ENCODE peak calls at places on chromosomes 3 and 15, in eight cellular contexts. O is small intestine, Z is thoracic aorta, M is adrenal gland, D is IMR-90, A is aorta, W is fibroblast of lung, K is tibial artery. I is an unnamed sample.

GRCh38 chr3:142117052-142117451 is 32.3 kb downstream of the TFDP2 start:
- DNase-seq in O (no peak), Z (no peak), M (no peak), D (peak; percentile 8), A (no peak), W (no peak), K (no peak), I (no peak)

GRCh38 chr3:157082305-157082981 is 77.5 kb downstream of the CCNL1 start:
- DNase-seq in O (peak; percentile 54), Z (no peak), M (peak; percentile 22), D (peak; percentile 88), A (no peak), W (peak; percentile 84), K (no peak), I (no peak)

GRCh38 chr3:13149331-13150203 is 76.3 kb upstream of the IQSEC1 start:
- DNase-seq in O (no peak), Z (no peak), M (no peak), D (no peak), A (no peak), W (no peak), K (peak; percentile 33), I (no peak)

GRCh38 chr3:4270726-4271125 is 32.4 kb upstream of the SETMAR start:
- DNase-seq in O (no peak), Z (no peak), M (no peak), D (no peak), A (no peak), W (no peak), K (no peak), I (no peak)

GRCh38 chr3:99388736-99389135 is 249.7 kb upstream of the COL8A1 start:
- DNase-seq in O (no peak), Z (no peak), M (no peak), D (no peak), A (no peak), W (no peak), K (no peak), I (no peak)

GRCh38 chr3:37290551-37290950 is 116.2 kb upstream of the LRRFIP2 start:
- DNase-seq in O (no peak), Z (no peak), M (no peak), D (peak; percentile 75), A (no peak), W (peak; percentile 36), K (no peak), I (no peak)

GRCh38 chr15:65245096-65245849 is 34.0 kb upstream of the CILP start:
- DNase-seq in O (no peak), Z (no peak), M (peak; percentile 37), D (peak; percentile 88), A (peak; percentile 56), W (peak; percentile 68), K (no peak), I (no peak)

GRCh38 chr3:61378321-61378720 is 127.1 kb upstream of the FHIT start:
- DNase-seq in O (no peak), Z (no peak), M (no peak), D (no peak), A (no peak), W (peak; percentile 4), K (no peak), I (no peak)

GRCh38 chr3:58518304-58518789 is 18.6 kb downstream of the ACOX2 start:
- DNase-seq in O (peak; percentile 46), Z (no peak), M (no peak), D (no peak), A (no peak), W (peak; percentile 20), K (no peak), I (no peak)

GRCh38 chr3:14570864-14571263 is 30.7 kb upstream of the GRIP2 start:
- DNase-seq in O (no peak), Z (no peak), M (no peak), D (no peak), A (no peak), W (no peak), K (no peak), I (no peak)

GRCh38 chr3:156580986-156581385 is 26.1 kb upstream of the SSR3 start:
- DNase-seq in O (no peak), Z (no peak), M (no peak), D (no peak), A (no peak), W (no peak), K (no peak), I (no peak)

GRCh38 chr3:5339967-5340535 is 152.5 kb downstream of the EDEM1 start:
- DNase-seq in O (peak; percentile 81), Z (no peak), M (no peak), D (no peak), A (no peak), W (no peak), K (no peak), I (no peak)

GRCh38 chr3:183386651-183387050 is 41.8 kb downstream of the MCF2L2 start:
- DNase-seq in O (no peak), Z (no peak), M (no peak), D (no peak), A (no peak), W (no peak), K (no peak), I (no peak)

GRCh38 chr15:65258863-65259262 is 27.8 kb downstream of the PARP16 start:
- DNase-seq in O (no peak), Z (no peak), M (no peak), D (no peak), A (no peak), W (peak; percentile 73), K (no peak), I (no peak)

GRCh38 chr15:48084759-48085420 is 35.9 kb upstream of the SLC24A5 start:
- DNase-seq in O (peak; percentile 28), Z (no peak), M (no peak), D (peak; percentile 50), A (no peak), W (peak; percentile 68), K (no peak), I (no peak)

GRCh38 chr3:191330309-191330712 is at the start of gene UTS2B:
- DNase-seq in O (peak; percentile 25), Z (no peak), M (no peak), D (peak; percentile 93), A (no peak), W (peak; percentile 83), K (no peak), I (no peak)

GRCh38 chr15:92634641-92635272 is 20.8 kb downstream of the FAM174B start:
- DNase-seq in O (no peak), Z (no peak), M (no peak), D (no peak), A (no peak), W (no peak), K (no peak), I (no peak)

GRCh38 chr3:120425196-120425595 is 25.6 kb downstream of the FSTL1 start:
- DNase-seq in O (no peak), Z (no peak), M (no peak), D (no peak), A (no peak), W (no peak), K (no peak), I (no peak)
- H3K4me1 ChIP-seq in O (no peaks in the 10 kb centered on the region), Z (peaks cover 100% of the 10 kb centered on the region), M (peaks cover 79% of the 10 kb centered on the region), D (peaks cover 59% of the 10 kb centered on the region), A (peaks cover 6% of the 10 kb centered on the region), W (peaks cover 48% of the 10 kb centered on the region), K (peaks cover 92% of the 10 kb centered on the region), I (peaks cover 46% of the 10 kb centered on the region)

GRCh38 chr15:98899266-98900021 is 108.1 kb downstream of the PGPEP1L start:
- DNase-seq in O (no peak), Z (no peak), M (no peak), D (no peak), A (no peak), W (no peak), K (no peak), I (no peak)
- H3K27ac ChIP-seq in O (peak overlapping the region; percentile 28), Z (peak overlapping the region; percentile 23), M (no peak overlapping the region), D (peak overlapping the region; percentile 73), A (no peak overlapping the region), W (no peak overlapping the region), K (peak overlapping the region; percentile 89), I (peak overlapping the region; percentile 80)

GRCh38 chr3:66428733-66429132 is 72.1 kb downstream of the LRIG1 start:
- DNase-seq in O (no peak), Z (peak; percentile 45), M (peak; percentile 82), D (peak; percentile 100), A (peak; percentile 76), W (peak; percentile 99), K (peak; percentile 88), I (no peak)

GRCh38 chr3:66425566-66425965 is 75.3 kb downstream of the LRIG1 start:
- DNase-seq in O (no peak), Z (no peak), M (no peak), D (no peak), A (no peak), W (no peak), K (no peak), I (no peak)

GRCh38 chr3:66426135-66426534 is 74.7 kb downstream of the LRIG1 start:
- DNase-seq in O (no peak), Z (no peak), M (no peak), D (no peak), A (no peak), W (no peak), K (no peak), I (no peak)

GRCh38 chr3:66427352-66427751 is 73.5 kb downstream of the LRIG1 start:
- DNase-seq in O (no peak), Z (no peak), M (no peak), D (no peak), A (no peak), W (no peak), K (no peak), I (no peak)

GRCh38 chr3:66427951-66428350 is 72.9 kb downstream of the LRIG1 start:
- DNase-seq in O (no peak), Z (no peak), M (no peak), D (no peak), A (no peak), W (no peak), K (no peak), I (no peak)
- H3K4me1 ChIP-seq in O (peaks cover 3% of the 10 kb centered on the region), Z (peaks cover 90% of the 10 kb centered on the region), M (peaks cover 8% of the 10 kb centered on the region), D (peaks cover 37% of the 10 kb centered on the region), A (peaks cover 5% of the 10 kb centered on the region), W (peaks cover 30% of the 10 kb centered on the region), K (peaks cover 42% of the 10 kb centered on the region), I (peaks cover 31% of the 10 kb centered on the region)

GRCh38 chr3:19384868-19385267 is 236.6 kb downstream of the KCNH8 start:
- DNase-seq in O (no peak), Z (no peak), M (no peak), D (no peak), A (no peak), W (no peak), K (no peak), I (no peak)
- H3K27ac ChIP-seq in O (no peak overlapping the region), Z (no peak overlapping the region), M (no peak overlapping the region), D (no peak overlapping the region), A (no peak overlapping the region), W (no peak overlapping the region), K (no peak overlapping the region), I (no peak overlapping the region)

GRCh38 chr3:50625131-50625878 is 8.4 kb downstream of the MAPKAPK3 start:
- DNase-seq in O (no peak), Z (no peak), M (no peak), D (no peak), A (no peak), W (no peak), K (no peak), I (no peak)
- H3K4me1 ChIP-seq in O (peaks cover 4% of the 10 kb centered on the region), Z (peaks cover 17% of the 10 kb centered on the region), M (peaks cover 33% of the 10 kb centered on the region), D (peaks cover 6% of the 10 kb centered on the region), A (no peaks in the 10 kb centered on the region), W (peaks cover 8% of the 10 kb centered on the region), K (peaks cover 4% of the 10 kb centered on the region), I (peaks cover 57% of the 10 kb centered on the region)

GRCh38 chr3:69710153-69710977 is 28.9 kb upstream of the MITF start:
- DNase-seq in O (no peak), Z (no peak), M (no peak), D (peak; percentile 76), A (no peak), W (peak; percentile 32), K (no peak), I (no peak)
- H3K27ac ChIP-seq in O (no peak overlapping the region), Z (no peak overlapping the region), M (no peak overlapping the region), D (no peak overlapping the region), A (no peak overlapping the region), W (no peak overlapping the region), K (no peak overlapping the region), I (no peak overlapping the region)